ENCODE peak calls at places on chromosomes 12 and 14, in seven cellular contexts. J is GM23338, I is SK-N-SH, C is GM23248, G is HCT116, P is MM.1S, X is PC-3. K is an unnamed sample.

GRCh38 chr12:65123435-65124063 is 2.4 kb upstream of the WIF1 start:
- DNase-seq in J (peak), I (peak), C (peak), G (no peak), P (peak), X (peak), K (peak)

GRCh38 chr12:1360812-1361211 is 233.6 kb downstream of the FBXL14 start:
- DNase-seq in J (no peak), I (no peak), C (peak), G (no peak), P (no peak), X (no peak), K (no peak)

GRCh38 chr12:92779902-92780301 is 77.1 kb downstream of the PLEKHG7 start:
- DNase-seq in J (no peak), I (no peak), C (peak), G (no peak), P (no peak), X (no peak), K (no peak)

GRCh38 chr12:69874606-69875005 is 49.6 kb downstream of the MYRFL start:
- DNase-seq in J (no peak), I (no peak), C (no peak), G (no peak), P (no peak), X (no peak), K (no peak)

GRCh38 chr14:44422699-44423098 is 84.4 kb downstream of the FSCB start:
- DNase-seq in J (no peak), I (no peak), C (no peak), G (no peak), P (no peak), X (no peak), K (no peak)

GRCh38 chr12:94141004-94141764 is 7.2 kb upstream of the PLXNC1 start:
- DNase-seq in J (no peak), I (no peak), C (no peak), G (no peak), P (no peak), X (no peak), K (no peak)

GRCh38 chr14:105137481-105138020 is 31.0 kb downstream of the JAG2 start:
- DNase-seq in J (no peak), I (no peak), C (no peak), G (no peak), P (no peak), X (no peak), K (no peak)

GRCh38 chr12:57834086-57834876 is 12.2 kb downstream of the CTDSP2 start:
- DNase-seq in J (peak), I (no peak), C (no peak), G (no peak), P (peak), X (no peak), K (peak)

GRCh38 chr14:42424501-42424900 is 817.8 kb downstream of the LRFN5 start:
- DNase-seq in J (no peak), I (no peak), C (peak), G (no peak), P (no peak), X (no peak), K (no peak)

GRCh38 chr14:84006643-84007137 is 1523.3 kb upstream of the FLRT2 start:
- DNase-seq in J (peak), I (no peak), C (no peak), G (no peak), P (no peak), X (peak), K (no peak)

DNA sequence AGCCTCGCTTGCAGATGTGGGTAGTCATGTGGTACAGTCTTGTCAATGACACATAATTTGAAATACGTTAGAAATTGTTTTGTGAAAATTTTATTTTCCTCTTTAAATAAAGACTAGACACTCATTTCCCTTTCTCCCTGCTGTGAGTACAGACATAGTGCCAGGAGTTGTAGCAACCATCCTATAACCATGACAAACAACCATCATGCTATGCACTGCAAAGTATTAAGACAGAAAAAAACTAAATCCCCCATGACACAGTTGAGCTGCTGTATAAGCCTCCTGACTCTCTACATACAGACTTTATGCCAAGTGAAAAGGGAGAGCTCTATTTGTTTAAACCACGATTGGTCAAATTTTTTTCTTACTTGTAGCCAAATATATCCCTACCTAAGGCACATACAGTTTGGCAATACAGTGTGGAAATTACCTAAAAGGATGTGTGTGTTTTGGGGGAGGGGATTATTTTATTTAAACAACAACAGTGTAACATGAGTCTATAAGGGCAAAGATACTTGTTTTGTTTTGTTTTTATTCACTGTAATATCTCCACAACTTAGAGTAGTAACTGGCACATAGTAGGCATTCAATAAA is 45.0 kb upstream of the KRR1 start:
- DNase-seq in J (no peak), I (no peak), C (no peak), G (no peak), P (no peak), X (peak), K (no peak)
- H3K4me2 ChIP-seq in J (no peak), I (no peak), C (no peak), G (no peak), P (no peak), X (peak), K (no peak)

GRCh38 chr14:99478133-99478532 is 2.5 kb downstream of the SETD3 start:
- DNase-seq in J (no peak), I (no peak), C (no peak), G (no peak), P (no peak), X (no peak), K (no peak)
- H3K4me3 ChIP-seq in J (no peak), I (no peak), C (no peak), G (no peak), P (no peak), X (peak), K (no peak)

GRCh38 chr12:15550778-15551177 is 228.5 kb downstream of the PTPRO start:
- DNase-seq in J (no peak), I (no peak), C (no peak), G (no peak), P (peak), X (no peak), K (no peak)
- TF ChIP-seq EZH2phosphoT487 in J (no peak), I (no peak), C (no peak), G (no peak), P (no peak), X (no peak), K (no peak)

GRCh38 chr12:124562018-124562795 is 5.2 kb downstream of the NCOR2 start:
- DNase-seq in J (no peak), I (no peak), C (no peak), G (no peak), P (no peak), X (no peak), K (no peak)
- H3K4me2 ChIP-seq in J (peak), I (no peak), C (no peak), G (no peak), P (no peak), X (no peak), K (no peak)

GRCh38 chr14:49485290-49485689 is 100.9 kb downstream of the RPS29 start:
- DNase-seq in J (no peak), I (no peak), C (no peak), G (no peak), P (no peak), X (no peak), K (no peak)

GRCh38 chr14:49489341-49489740 is 96.8 kb downstream of the RPS29 start:
- DNase-seq in J (no peak), I (no peak), C (no peak), G (no peak), P (no peak), X (no peak), K (no peak)

GRCh38 chr14:49483266-49483665 is 102.9 kb downstream of the RPS29 start:
- DNase-seq in J (no peak), I (peak), C (no peak), G (no peak), P (peak), X (no peak), K (no peak)

GRCh38 chr14:49484180-49484579 is 102.0 kb downstream of the RPS29 start:
- DNase-seq in J (no peak), I (no peak), C (no peak), G (no peak), P (no peak), X (no peak), K (no peak)

GRCh38 chr14:49487238-49487637 is 98.9 kb downstream of the RPS29 start:
- DNase-seq in J (no peak), I (no peak), C (no peak), G (no peak), P (no peak), X (no peak), K (no peak)
- H3K4me3 ChIP-seq in J (no peak), I (no peak), C (no peak), G (no peak), P (no peak), X (no peak), K (no peak)

GRCh38 chr14:23358042-23358441 is 5.4 kb upstream of the SLC22A17 start:
- DNase-seq in J (no peak), I (no peak), C (no peak), G (no peak), P (no peak), X (no peak), K (no peak)
- TF ChIP-seq EZH2phosphoT487 in J (no peak), I (no peak), C (no peak), G (no peak), P (no peak), X (no peak), K (no peak)

GRCh38 chr12:52203126-52203921 is 11.5 kb upstream of the KRT80 start:
- DNase-seq in J (no peak), I (peak), C (peak), G (peak), P (no peak), X (peak), K (peak)
- H3K4me2 ChIP-seq in J (no peak), I (peak), C (peak), G (peak), P (no peak), X (peak), K (no peak)

DNA sequence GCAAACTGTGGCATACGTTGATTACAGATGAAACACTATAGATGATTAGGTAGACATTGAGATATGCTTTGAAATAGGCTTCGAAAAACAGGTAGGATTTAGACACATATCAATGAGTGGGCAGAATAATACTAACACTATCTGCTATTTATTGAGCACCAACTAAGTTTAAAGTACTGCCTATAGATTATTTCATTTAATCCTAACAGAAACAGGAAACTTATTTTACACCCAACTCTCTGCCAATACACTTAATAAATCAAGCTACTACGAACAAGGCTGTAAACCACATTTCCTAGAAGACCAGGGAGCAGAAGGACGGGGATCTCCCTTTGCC is 363 bp upstream of the VRK1 start:
- DNase-seq in J (no peak), I (no peak), C (no peak), G (no peak), P (no peak), X (no peak), K (no peak)
- H3K4me3 ChIP-seq in J (no peak), I (no peak), C (peak), G (no peak), P (no peak), X (peak), K (peak)

K was measured in OCI-LY7.